ENCODE peak calls at places on chromosomes 5 and 9, in nine cellular contexts. One of them, this sample, is unnamed.

GRCh38 chr5:13866792-13867191 is 77.7 kb downstream of the DNAH5 start:
- DNase-seq in endothelial cell of umbilical vein: peak
- DNase-seq in HCT116: no peak
- DNase-seq in stomach: no peak
- DNase-seq in IMR-90: peak
- DNase-seq in body of pancreas: no peak
- DNase-seq in A549: peak
- DNase-seq in heart left ventricle: no peak
- DNase-seq in esophagus squamous epithelium: no peak
- DNase-seq in this sample: peak

GRCh38 chr5:91301459-91301858 is 81.7 kb downstream of the ARRDC3 start:
- DNase-seq in endothelial cell of umbilical vein: no peak
- DNase-seq in HCT116: no peak
- DNase-seq in stomach: no peak
- DNase-seq in IMR-90: peak
- DNase-seq in body of pancreas: no peak
- DNase-seq in A549: no peak
- DNase-seq in heart left ventricle: no peak
- DNase-seq in esophagus squamous epithelium: no peak
- DNase-seq in this sample: no peak

GRCh38 chr5:149776376-149777305 is 46.5 kb downstream of the PPARGC1B start:
- DNase-seq in endothelial cell of umbilical vein: no peak
- DNase-seq in HCT116: no peak
- DNase-seq in stomach: peak
- DNase-seq in IMR-90: no peak
- DNase-seq in body of pancreas: no peak
- DNase-seq in A549: no peak
- DNase-seq in heart left ventricle: no peak
- DNase-seq in esophagus squamous epithelium: no peak
- DNase-seq in this sample: no peak

GRCh38 chr9:136416427-136416826 is 6.0 kb downstream of the PMPCA start:
- DNase-seq in endothelial cell of umbilical vein: no peak
- DNase-seq in HCT116: no peak
- DNase-seq in stomach: no peak
- DNase-seq in IMR-90: peak
- DNase-seq in body of pancreas: no peak
- DNase-seq in A549: no peak
- DNase-seq in heart left ventricle: no peak
- DNase-seq in esophagus squamous epithelium: no peak
- DNase-seq in this sample: no peak

GRCh38 chr9:35741740-35742139 is 7.3 kb downstream of the GBA2 start:
- DNase-seq in endothelial cell of umbilical vein: no peak
- DNase-seq in HCT116: no peak
- DNase-seq in stomach: no peak
- DNase-seq in IMR-90: no peak
- DNase-seq in body of pancreas: no peak
- DNase-seq in A549: no peak
- DNase-seq in heart left ventricle: no peak
- DNase-seq in esophagus squamous epithelium: no peak
- DNase-seq in this sample: no peak

GRCh38 chr5:141439411-141440141 is 9.3 kb downstream of the PCDHGA12 start:
- DNase-seq in endothelial cell of umbilical vein: no peak
- DNase-seq in HCT116: no peak
- DNase-seq in stomach: no peak
- DNase-seq in IMR-90: no peak
- DNase-seq in body of pancreas: no peak
- DNase-seq in A549: no peak
- DNase-seq in heart left ventricle: no peak
- DNase-seq in esophagus squamous epithelium: no peak
- DNase-seq in this sample: no peak

GRCh38 chr5:125149503-125149902 is 403.1 kb upstream of the ZNF608 start:
- DNase-seq in endothelial cell of umbilical vein: no peak
- DNase-seq in HCT116: no peak
- DNase-seq in stomach: no peak
- DNase-seq in IMR-90: no peak
- DNase-seq in body of pancreas: no peak
- DNase-seq in A549: no peak
- DNase-seq in heart left ventricle: no peak
- DNase-seq in esophagus squamous epithelium: no peak
- DNase-seq in this sample: no peak

GRCh38 chr5:175385691-175386360 is 58.2 kb downstream of the DRD1 start:
- DNase-seq in endothelial cell of umbilical vein: no peak
- DNase-seq in HCT116: no peak
- DNase-seq in stomach: no peak
- DNase-seq in IMR-90: peak
- DNase-seq in body of pancreas: no peak
- DNase-seq in A549: no peak
- DNase-seq in heart left ventricle: no peak
- DNase-seq in esophagus squamous epithelium: no peak
- DNase-seq in this sample: no peak

GRCh38 chr5:92864591-92864990 is 716.4 kb downstream of the NR2F1-AS1 start:
- DNase-seq in endothelial cell of umbilical vein: peak
- DNase-seq in HCT116: no peak
- DNase-seq in stomach: no peak
- DNase-seq in IMR-90: no peak
- DNase-seq in body of pancreas: no peak
- DNase-seq in A549: no peak
- DNase-seq in heart left ventricle: no peak
- DNase-seq in esophagus squamous epithelium: no peak
- DNase-seq in this sample: no peak

GRCh38 chr5:124310453-124310852 is 436.0 kb downstream of the ZNF608 start:
- DNase-seq in endothelial cell of umbilical vein: no peak
- DNase-seq in HCT116: no peak
- DNase-seq in stomach: no peak
- DNase-seq in IMR-90: no peak
- DNase-seq in body of pancreas: no peak
- DNase-seq in A549: no peak
- DNase-seq in heart left ventricle: no peak
- DNase-seq in esophagus squamous epithelium: no peak
- DNase-seq in this sample: no peak

GRCh38 chr9:118028225-118028624 is 324.0 kb downstream of the TLR4 start:
- DNase-seq in endothelial cell of umbilical vein: no peak
- DNase-seq in HCT116: no peak
- DNase-seq in stomach: no peak
- DNase-seq in IMR-90: no peak
- DNase-seq in body of pancreas: no peak
- DNase-seq in A549: no peak
- DNase-seq in heart left ventricle: no peak
- DNase-seq in esophagus squamous epithelium: no peak
- DNase-seq in this sample: no peak

GRCh38 chr9:91714874-91715615 is 235.0 kb downstream of the ROR2 start:
- DNase-seq in endothelial cell of umbilical vein: no peak
- DNase-seq in HCT116: no peak
- DNase-seq in stomach: no peak
- DNase-seq in IMR-90: no peak
- DNase-seq in body of pancreas: no peak
- DNase-seq in A549: no peak
- DNase-seq in heart left ventricle: no peak
- DNase-seq in esophagus squamous epithelium: no peak
- DNase-seq in this sample: no peak

GRCh38 chr5:137753986-137754235 is 252 bp downstream of the HNRNPA0 start:
- DNase-seq in endothelial cell of umbilical vein: no peak
- DNase-seq in HCT116: no peak
- DNase-seq in stomach: no peak
- DNase-seq in IMR-90: no peak
- DNase-seq in body of pancreas: no peak
- DNase-seq in A549: no peak
- DNase-seq in heart left ventricle: no peak
- DNase-seq in esophagus squamous epithelium: no peak
- DNase-seq in this sample: no peak

GRCh38 chr9:133163559-133164208 is at the start of gene GBGT1:
- DNase-seq in endothelial cell of umbilical vein: peak
- DNase-seq in HCT116: no peak
- DNase-seq in stomach: peak
- DNase-seq in IMR-90: no peak
- DNase-seq in body of pancreas: peak
- DNase-seq in A549: peak
- DNase-seq in heart left ventricle: peak
- DNase-seq in esophagus squamous epithelium: no peak
- DNase-seq in this sample: no peak
- TF ChIP-seq POLR2A in endothelial cell of umbilical vein: peak
- TF ChIP-seq POLR2A in HCT116: no peak
- TF ChIP-seq POLR2A in stomach: peak
- TF ChIP-seq POLR2A in IMR-90: no peak
- TF ChIP-seq POLR2A in body of pancreas: peak
- TF ChIP-seq POLR2A in A549: no peak
- TF ChIP-seq POLR2A in heart left ventricle: no peak
- TF ChIP-seq POLR2A in esophagus squamous epithelium: no peak
- TF ChIP-seq POLR2A in this sample: peak

DNA sequence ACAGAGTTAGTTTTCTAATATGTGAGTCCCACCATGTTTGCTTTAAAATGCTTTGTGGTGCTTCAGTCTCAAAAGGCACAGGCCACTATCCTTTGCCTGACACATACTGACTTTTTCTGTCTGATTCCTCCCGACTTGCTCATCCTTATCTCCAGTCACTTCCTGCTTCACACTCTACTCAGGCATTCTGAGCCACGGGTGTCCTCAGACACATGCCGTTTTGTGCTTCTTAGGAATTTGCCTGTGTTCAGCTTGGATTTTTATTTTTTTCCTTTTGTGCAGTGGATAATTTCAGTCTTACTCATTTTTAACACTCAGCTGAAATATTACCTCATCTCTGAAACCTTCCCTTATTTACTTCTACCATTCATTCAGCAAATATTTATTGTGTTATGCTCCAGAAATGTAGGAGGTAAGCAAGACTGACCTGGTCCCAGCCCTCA is 54.1 kb downstream of the MAN2A1 start:
- DNase-seq in endothelial cell of umbilical vein: peak
- DNase-seq in HCT116: no peak
- DNase-seq in stomach: no peak
- DNase-seq in IMR-90: peak
- DNase-seq in body of pancreas: no peak
- DNase-seq in A549: peak
- DNase-seq in heart left ventricle: no peak
- DNase-seq in esophagus squamous epithelium: no peak
- DNase-seq in this sample: peak
- TF ChIP-seq POLR2A in endothelial cell of umbilical vein: no peak
- TF ChIP-seq POLR2A in HCT116: no peak
- TF ChIP-seq POLR2A in stomach: no peak
- TF ChIP-seq POLR2A in IMR-90: no peak
- TF ChIP-seq POLR2A in body of pancreas: no peak
- TF ChIP-seq POLR2A in A549: no peak
- TF ChIP-seq POLR2A in heart left ventricle: no peak
- TF ChIP-seq POLR2A in esophagus squamous epithelium: no peak
- TF ChIP-seq POLR2A in this sample: no peak

GRCh38 chr5:55713871-55714270 is 1.7 kb upstream of the SLC38A9 start:
- DNase-seq in endothelial cell of umbilical vein: no peak
- DNase-seq in HCT116: no peak
- DNase-seq in stomach: no peak
- DNase-seq in IMR-90: peak
- DNase-seq in body of pancreas: no peak
- DNase-seq in A549: no peak
- DNase-seq in heart left ventricle: no peak
- DNase-seq in esophagus squamous epithelium: no peak
- DNase-seq in this sample: no peak

GRCh38 chr5:55711531-55712022 is 547 bp downstream of the SLC38A9 start:
- DNase-seq in endothelial cell of umbilical vein: peak
- DNase-seq in HCT116: no peak
- DNase-seq in stomach: no peak
- DNase-seq in IMR-90: no peak
- DNase-seq in body of pancreas: no peak
- DNase-seq in A549: peak
- DNase-seq in heart left ventricle: no peak
- DNase-seq in esophagus squamous epithelium: no peak
- DNase-seq in this sample: no peak

GRCh38 chr5:55714749-55715148 is 2.6 kb upstream of the SLC38A9 start:
- DNase-seq in endothelial cell of umbilical vein: no peak
- DNase-seq in HCT116: no peak
- DNase-seq in stomach: no peak
- DNase-seq in IMR-90: no peak
- DNase-seq in body of pancreas: no peak
- DNase-seq in A549: no peak
- DNase-seq in heart left ventricle: no peak
- DNase-seq in esophagus squamous epithelium: no peak
- DNase-seq in this sample: no peak

GRCh38 chr5:55714339-55714738 is 2.2 kb upstream of the SLC38A9 start:
- DNase-seq in endothelial cell of umbilical vein: no peak
- DNase-seq in HCT116: peak
- DNase-seq in stomach: no peak
- DNase-seq in IMR-90: no peak
- DNase-seq in body of pancreas: no peak
- DNase-seq in A549: no peak
- DNase-seq in heart left ventricle: no peak
- DNase-seq in esophagus squamous epithelium: no peak
- DNase-seq in this sample: no peak

GRCh38 chr5:55712023-55712859 is at the start of gene SLC38A9:
- DNase-seq in endothelial cell of umbilical vein: peak
- DNase-seq in HCT116: peak
- DNase-seq in stomach: peak
- DNase-seq in IMR-90: peak
- DNase-seq in body of pancreas: peak
- DNase-seq in A549: peak
- DNase-seq in heart left ventricle: peak
- DNase-seq in esophagus squamous epithelium: peak
- DNase-seq in this sample: peak
- TF ChIP-seq POLR2A in endothelial cell of umbilical vein: peak
- TF ChIP-seq POLR2A in HCT116: peak
- TF ChIP-seq POLR2A in stomach: peak
- TF ChIP-seq POLR2A in IMR-90: no peak
- TF ChIP-seq POLR2A in body of pancreas: peak
- TF ChIP-seq POLR2A in A549: peak
- TF ChIP-seq POLR2A in heart left ventricle: peak
- TF ChIP-seq POLR2A in esophagus squamous epithelium: peak
- TF ChIP-seq POLR2A in this sample: peak

GRCh38 chr5:172640822-172641358 is at the start of gene NEURL1B:
- DNase-seq in endothelial cell of umbilical vein: peak
- DNase-seq in HCT116: peak
- DNase-seq in stomach: peak
- DNase-seq in IMR-90: peak
- DNase-seq in body of pancreas: peak
- DNase-seq in A549: peak
- DNase-seq in heart left ventricle: peak
- DNase-seq in esophagus squamous epithelium: no peak
- DNase-seq in this sample: peak
- TF ChIP-seq POLR2A in endothelial cell of umbilical vein: no peak
- TF ChIP-seq POLR2A in HCT116: no peak
- TF ChIP-seq POLR2A in stomach: no peak
- TF ChIP-seq POLR2A in IMR-90: peak
- TF ChIP-seq POLR2A in body of pancreas: no peak
- TF ChIP-seq POLR2A in A549: no peak
- TF ChIP-seq POLR2A in heart left ventricle: peak
- TF ChIP-seq POLR2A in esophagus squamous epithelium: no peak
- TF ChIP-seq POLR2A in this sample: peak